ENCODE peak calls at places on chromosomes 2 and 18, in seven cellular contexts. U, A, P, S, E, W and J are unnamed samples.

GRCh38 chr2:64023485-64024258 is 4.4 kb upstream of the VPS54 start:
- DNase-seq in E (peak), A (no peak), S (no peak), W (no peak), U (no peak), P (no peak), J (no peak)

GRCh38 chr2:132253496-132254305 is 91.9 kb upstream of the ANKRD30BL start:
- DNase-seq in P (no peak), E (no peak), S (no peak), A (no peak), U (no peak), W (no peak), J (no peak)

GRCh38 chr2:75027886-75028285 is 69.4 kb downstream of the POLE4 start:
- DNase-seq in P (no peak), U (no peak), A (no peak), E (no peak), W (no peak), S (no peak), J (no peak)

GRCh38 chr2:57372237-57372962 is 674.2 kb upstream of the VRK2 start:
- DNase-seq in P (no peak), A (no peak), U (no peak), W (no peak), E (no peak), S (no peak), J (no peak)

GRCh38 chr2:15449542-15450236 is 111.4 kb downstream of the NBAS start:
- DNase-seq in P (no peak), U (no peak), W (no peak), E (no peak), S (no peak), A (no peak), J (no peak)

GRCh38 chr18:38690626-38691025 is 1125.0 kb upstream of the CELF4 start:
- DNase-seq in W (no peak), A (no peak), S (no peak), E (no peak), U (no peak), P (no peak), J (no peak)

GRCh38 chr2:65503746-65504145 is 71.3 kb upstream of the SPRED2 start:
- DNase-seq in W (no peak), A (no peak), S (no peak), U (no peak), E (no peak), P (no peak), J (no peak)

GRCh38 chr2:132550285-132550684 is 119.7 kb downstream of the LYPD1 start:
- DNase-seq in W (no peak), S (no peak), P (no peak), A (no peak), U (no peak), E (no peak), J (no peak)

GRCh38 chr2:225994748-225995405 is 595.4 kb downstream of the NYAP2 start:
- DNase-seq in A (no peak), W (no peak), E (no peak), U (no peak), S (peak), P (no peak), J (peak)

GRCh38 chr18:73691624-73692023 is 456.0 kb downstream of the FBXO15 start:
- DNase-seq in U (no peak), P (no peak), W (no peak), S (no peak), E (no peak), A (no peak), J (no peak)

GRCh38 chr2:239636808-239637207 is 236.0 kb upstream of the HDAC4 start:
- DNase-seq in P (no peak), U (no peak), W (no peak), S (no peak), A (no peak), E (no peak), J (no peak)

GRCh38 chr2:32711219-32711618 is 83.4 kb downstream of the TTC27 start:
- DNase-seq in E (no peak), P (peak), U (no peak), W (no peak), S (peak), A (no peak), J (peak)

GRCh38 chr2:23427350-23427749 is 42.4 kb downstream of the KLHL29 start:
- DNase-seq in U (no peak), W (no peak), P (no peak), E (no peak), S (no peak), A (no peak), J (no peak)

GRCh38 chr18:7750095-7750663 is 183.1 kb downstream of the PTPRM start:
- DNase-seq in E (no peak), P (no peak), S (no peak), W (no peak), A (no peak), U (no peak), J (no peak)

GRCh38 chr2:109351164-109351756 is 222.3 kb downstream of the SH3RF3 start:
- DNase-seq in S (peak), E (no peak), W (no peak), P (peak), A (no peak), U (no peak), J (peak)

GRCh38 chr18:41126541-41127235 is 828.3 kb upstream of the PIK3C3 start:
- DNase-seq in S (peak), P (peak), A (no peak), E (no peak), U (no peak), W (no peak), J (peak)

GRCh38 chr2:84631047-84631446 is 114.7 kb downstream of the DNAH6 start:
- DNase-seq in A (peak), S (peak), P (peak), E (no peak), U (no peak), W (peak), J (peak)

GRCh38 chr2:172089633-172090032 is 4.3 kb downstream of the DLX1 start:
- DNase-seq in U (no peak), W (no peak), A (no peak), E (no peak), P (no peak), S (no peak), J (no peak)

GRCh38 chr2:147464737-147465437 is 379.9 kb upstream of the ACVR2A start:
- DNase-seq in E (no peak), U (no peak), P (peak), A (no peak), S (peak), W (peak), J (peak)

GRCh38 chr2:5921081-5921642 is 229.0 kb downstream of the SOX11 start:
- DNase-seq in A (no peak), E (no peak), W (peak), U (no peak), P (no peak), S (no peak), J (no peak)

GRCh38 chr2:129236601-129237000 is 742.9 kb upstream of the RAB6C start:
- DNase-seq in W (no peak), P (peak), U (no peak), S (no peak), E (no peak), A (no peak), J (no peak)

GRCh38 chr2:129231924-129232323 is 747.5 kb upstream of the RAB6C start:
- DNase-seq in U (no peak), E (no peak), P (no peak), S (no peak), W (no peak), A (no peak), J (no peak)

GRCh38 chr2:129229830-129230441 is 749.5 kb upstream of the RAB6C start:
- DNase-seq in P (peak), S (peak), E (no peak), A (no peak), W (no peak), U (no peak), J (no peak)

GRCh38 chr2:129233166-129233565 is 746.3 kb upstream of the RAB6C start:
- DNase-seq in A (no peak), E (no peak), P (no peak), W (no peak), S (no peak), U (no peak), J (no peak)

GRCh38 chr2:129233751-129234406 is 745.6 kb upstream of the RAB6C start:
- DNase-seq in U (no peak), A (no peak), E (no peak), S (peak), P (peak), W (peak), J (peak)
- TF ChIP-seq CTCF in U (no peak), A (no peak), E (no peak), S (peak), P (peak), W (peak), J (peak)

GRCh38 chr2:231521-232185 is 32.2 kb downstream of the SH3YL1 start:
- DNase-seq in U (no peak), A (no peak), S (no peak), W (no peak), P (no peak), E (no peak), J (no peak)

GRCh38 chr2:236993-237539 is 26.8 kb downstream of the SH3YL1 start:
- DNase-seq in S (no peak), W (no peak), A (no peak), E (no peak), U (no peak), P (no peak), J (no peak)

GRCh38 chr2:233034-233433 is 30.8 kb downstream of the SH3YL1 start:
- DNase-seq in W (no peak), S (no peak), P (no peak), U (no peak), A (no peak), E (peak), J (no peak)

GRCh38 chr2:237861-238260 is 26.0 kb downstream of the SH3YL1 start:
- DNase-seq in S (no peak), E (no peak), A (no peak), U (no peak), P (no peak), W (no peak), J (no peak)

DNA sequence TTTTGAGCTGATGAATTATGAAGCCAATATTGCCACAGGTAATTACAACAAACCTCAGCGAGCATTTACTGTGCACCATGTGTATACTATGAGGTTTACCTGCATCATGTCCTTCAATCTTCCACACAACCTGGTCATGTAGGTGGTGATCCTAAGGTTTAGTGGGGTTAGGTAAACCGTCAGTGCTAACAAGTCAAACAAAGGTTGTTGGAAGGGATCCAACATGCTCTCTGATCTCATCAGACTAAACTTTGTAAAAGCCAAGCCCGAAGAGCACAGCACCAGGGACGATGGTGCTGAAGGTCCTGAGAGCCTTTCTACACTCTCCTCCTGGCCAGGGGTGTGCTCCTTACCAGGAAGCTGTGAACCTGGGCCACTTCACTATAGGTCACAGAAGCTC is 29.4 kb downstream of the SH3YL1 start:
- DNase-seq in A (no peak), P (no peak), E (no peak), W (no peak), U (no peak), S (no peak), J (no peak)
- TF ChIP-seq CTCF in A (no peak), P (no peak), E (no peak), W (no peak), U (no peak), S (no peak), J (no peak)

DNA sequence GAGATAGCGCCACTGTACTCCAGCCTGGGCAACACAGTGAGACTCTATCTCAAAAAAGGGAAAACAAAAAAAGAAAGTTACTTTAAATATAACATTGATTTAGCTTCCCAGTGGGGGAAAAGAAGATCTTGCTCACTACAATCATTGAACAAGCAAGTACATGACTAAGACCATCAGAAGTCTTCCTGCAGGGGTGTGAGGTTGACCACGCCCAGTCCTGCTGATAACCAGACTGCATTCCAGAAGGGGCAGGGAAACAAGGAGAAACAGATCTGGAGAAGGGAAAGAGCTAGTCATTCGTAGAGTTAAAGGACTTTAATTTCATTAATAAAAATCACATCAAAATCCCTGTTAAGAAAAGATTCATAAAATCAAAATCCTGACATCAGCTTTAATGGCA is 77.5 kb downstream of the EPHA4 start:
- DNase-seq in W (no peak), E (no peak), P (peak), S (peak), U (peak), A (no peak), J (no peak)
- TF ChIP-seq CTCF in W (no peak), E (no peak), P (no peak), S (no peak), U (no peak), A (no peak), J (no peak)

GRCh38 chr2:237572021-237572741 is 5.8 kb downstream of the PRLH start:
- DNase-seq in U (peak), E (peak), A (peak), W (peak), P (peak), S (peak), J (peak)
- TF ChIP-seq CTCF in U (peak), E (peak), A (peak), W (peak), P (peak), S (peak), J (peak)